ENCODE peak calls at places on chromosomes 7 and 10, in four cellular contexts. One of them, this sample, is unnamed.

GRCh38 chr10:98446121-98446655 is 547 bp downstream of the HPS1 start:
- DNase-seq in glomerular endothelial cell: no peak
- DNase-seq in NCI-H2107: no peak
- DNase-seq in NCI-H748 treated with DMSO at 0.1 percent for 48 hours: no peak
- DNase-seq in this sample: no peak

GRCh38 chr10:45034301-45034700 is 33.6 kb downstream of the ZNF22 start:
- DNase-seq in NCI-H748 treated with DMSO at 0.1 percent for 48 hours: no peak
- DNase-seq in glomerular endothelial cell: no peak
- DNase-seq in NCI-H2107: no peak
- DNase-seq in this sample: no peak

GRCh38 chr10:26486985-26487850 is 49.1 kb downstream of the APBB1IP start:
- DNase-seq in NCI-H2107: no peak
- DNase-seq in NCI-H748 treated with DMSO at 0.1 percent for 48 hours: no peak
- DNase-seq in glomerular endothelial cell: no peak
- DNase-seq in this sample: no peak

GRCh38 chr7:158241919-158242318 is 345.7 kb downstream of the PTPRN2 start:
- DNase-seq in glomerular endothelial cell: no peak
- DNase-seq in NCI-H748 treated with DMSO at 0.1 percent for 48 hours: no peak
- DNase-seq in NCI-H2107: no peak
- DNase-seq in this sample: no peak

GRCh38 chr10:6427357-6427959 is 152.6 kb downstream of the PRKCQ start:
- DNase-seq in NCI-H2107: no peak
- DNase-seq in NCI-H748 treated with DMSO at 0.1 percent for 48 hours: no peak
- DNase-seq in glomerular endothelial cell: no peak
- DNase-seq in this sample: no peak

GRCh38 chr7:40133561-40134427 is 628 bp downstream of the MPLKIP start:
- DNase-seq in glomerular endothelial cell: no peak
- DNase-seq in NCI-H2107: no peak
- DNase-seq in NCI-H748 treated with DMSO at 0.1 percent for 48 hours: peak
- DNase-seq in this sample: no peak

GRCh38 chr7:8112685-8113084 is 144.1 kb downstream of the GLCCI1 start:
- DNase-seq in NCI-H748 treated with DMSO at 0.1 percent for 48 hours: no peak
- DNase-seq in glomerular endothelial cell: no peak
- DNase-seq in NCI-H2107: no peak
- DNase-seq in this sample: no peak

GRCh38 chr10:118544401-118544948 is 51.0 kb downstream of the PRLHR start:
- DNase-seq in NCI-H2107: no peak
- DNase-seq in NCI-H748 treated with DMSO at 0.1 percent for 48 hours: no peak
- DNase-seq in glomerular endothelial cell: no peak
- DNase-seq in this sample: no peak

GRCh38 chr7:91424372-91424771 is 160.1 kb downstream of the FZD1 start:
- DNase-seq in NCI-H2107: no peak
- DNase-seq in glomerular endothelial cell: no peak
- DNase-seq in NCI-H748 treated with DMSO at 0.1 percent for 48 hours: no peak
- DNase-seq in this sample: no peak

GRCh38 chr7:33903770-33904679 is 1.3 kb upstream of the BMPER start:
- DNase-seq in glomerular endothelial cell: no peak
- DNase-seq in NCI-H748 treated with DMSO at 0.1 percent for 48 hours: no peak
- DNase-seq in NCI-H2107: no peak
- DNase-seq in this sample: no peak

GRCh38 chr7:151759591-151760042 is 117.3 kb downstream of the PRKAG2 start:
- DNase-seq in NCI-H2107: peak
- DNase-seq in glomerular endothelial cell: no peak
- DNase-seq in NCI-H748 treated with DMSO at 0.1 percent for 48 hours: peak
- DNase-seq in this sample: no peak

GRCh38 chr10:102710604-102711003 is 3.6 kb downstream of the ARL3 start:
- DNase-seq in NCI-H2107: no peak
- DNase-seq in NCI-H748 treated with DMSO at 0.1 percent for 48 hours: no peak
- DNase-seq in glomerular endothelial cell: no peak
- DNase-seq in this sample: no peak

GRCh38 chr7:52897708-52898107 is 137.7 kb upstream of the POM121L12 start:
- DNase-seq in glomerular endothelial cell: no peak
- DNase-seq in NCI-H2107: no peak
- DNase-seq in NCI-H748 treated with DMSO at 0.1 percent for 48 hours: no peak
- DNase-seq in this sample: no peak

GRCh38 chr7:21923663-21924062 is 22.0 kb downstream of the CDCA7L start:
- DNase-seq in NCI-H748 treated with DMSO at 0.1 percent for 48 hours: peak
- DNase-seq in NCI-H2107: peak
- DNase-seq in glomerular endothelial cell: no peak
- DNase-seq in this sample: no peak

GRCh38 chr7:35970458-35970857 is 169.6 kb downstream of the SEPTIN7 start:
- DNase-seq in NCI-H2107: no peak
- DNase-seq in glomerular endothelial cell: no peak
- DNase-seq in NCI-H748 treated with DMSO at 0.1 percent for 48 hours: no peak
- DNase-seq in this sample: no peak

GRCh38 chr7:90579181-90579688 is 16.9 kb upstream of the CDK14 start:
- DNase-seq in glomerular endothelial cell: no peak
- DNase-seq in NCI-H748 treated with DMSO at 0.1 percent for 48 hours: no peak
- DNase-seq in NCI-H2107: no peak
- DNase-seq in this sample: no peak

GRCh38 chr7:78359836-78360235 is 561.3 kb downstream of the PHTF2 start:
- DNase-seq in NCI-H748 treated with DMSO at 0.1 percent for 48 hours: no peak
- DNase-seq in glomerular endothelial cell: no peak
- DNase-seq in NCI-H2107: no peak
- DNase-seq in this sample: no peak

GRCh38 chr10:20110435-20111119 is 294.3 kb downstream of the PLXDC2 start:
- DNase-seq in NCI-H2107: no peak
- DNase-seq in NCI-H748 treated with DMSO at 0.1 percent for 48 hours: no peak
- DNase-seq in glomerular endothelial cell: no peak
- DNase-seq in this sample: no peak

This sample was measured in Panc1.